ENCODE peak calls at places on chromosome 18, in ten cellular contexts. V, X, Y, H, F, I, T, K, G and P are unnamed samples.

GRCh38 chr18:74251297-74252031 is 40.3 kb downstream of the CYB5A start:
- DNase-seq in F (no peak), I (no peak), H (no peak), G (no peak), Y (peak), K (no peak), X (peak), V (no peak), T (no peak), P (no peak)

GRCh38 chr18:22465859-22466602 is 48.3 kb upstream of the CTAGE1 start:
- DNase-seq in K (no peak), X (peak), V (no peak), T (no peak), G (no peak), I (no peak), H (no peak), Y (peak), F (no peak), P (no peak)

GRCh38 chr18:2967820-2968219 is 45.1 kb downstream of the LPIN2 start:
- DNase-seq in X (no peak), T (no peak), H (no peak), G (no peak), F (peak), Y (no peak), K (no peak), V (no peak), I (no peak), P (no peak)

GRCh38 chr18:22705328-22705727 is 227.8 kb upstream of the RBBP8 start:
- DNase-seq in G (no peak), F (no peak), I (no peak), V (no peak), T (no peak), K (no peak), Y (no peak), H (no peak), X (peak), P (no peak)

GRCh38 chr18:39863916-39864315 is 2091.1 kb upstream of the PIK3C3 start:
- DNase-seq in T (no peak), K (no peak), V (no peak), G (no peak), X (no peak), F (no peak), I (no peak), H (no peak), Y (no peak), P (no peak)

GRCh38 chr18:22293417-22293816 is 124.0 kb downstream of the GATA6 start:
- DNase-seq in T (no peak), H (no peak), Y (no peak), G (no peak), X (peak), K (no peak), F (no peak), I (no peak), V (no peak), P (no peak)

GRCh38 chr18:23872701-23873550 is 141.6 kb upstream of the TTC39C start:
- DNase-seq in T (peak), G (peak), V (no peak), X (no peak), Y (no peak), I (no peak), H (no peak), K (no peak), F (peak), P (no peak)

GRCh38 chr18:59049726-59050660 is 89.7 kb upstream of the SEC11C start:
- DNase-seq in F (peak), V (no peak), T (no peak), H (peak), I (no peak), X (no peak), Y (no peak), G (no peak), K (no peak), P (no peak)

GRCh38 chr18:11259421-11259820 is 110.1 kb upstream of the PIEZO2 start:
- DNase-seq in X (no peak), F (no peak), V (no peak), G (no peak), T (no peak), I (peak), H (no peak), K (no peak), Y (peak), P (no peak)